ENCODE peak calls at places on chromosomes 12 and 14, in eight cellular contexts. One of them, this sample, is unnamed.

GRCh38 chr12:64752833-64753238 is 6.4 kb downstream of the GNS start:
- DNase-seq in CD4-positive, alpha-beta T cell: no peak
- DNase-seq in GM23338: no peak
- DNase-seq in heart left ventricle: no peak
- DNase-seq in IMR-90: no peak
- DNase-seq in DND-41: no peak
- DNase-seq in astrocyte of the spinal cord: no peak
- DNase-seq in kidney epithelial cell: no peak
- DNase-seq in this sample: no peak

GRCh38 chr14:100025111-100025510 is 40.1 kb upstream of the EVL start:
- DNase-seq in CD4-positive, alpha-beta T cell: peak
- DNase-seq in GM23338: peak
- DNase-seq in heart left ventricle: no peak
- DNase-seq in IMR-90: peak
- DNase-seq in DND-41: peak
- DNase-seq in astrocyte of the spinal cord: no peak
- DNase-seq in kidney epithelial cell: no peak
- DNase-seq in this sample: no peak

GRCh38 chr12:49706351-49707126 is 666 bp downstream of the FMNL3 start:
- DNase-seq in CD4-positive, alpha-beta T cell: peak
- DNase-seq in GM23338: peak
- DNase-seq in heart left ventricle: peak
- DNase-seq in IMR-90: peak
- DNase-seq in DND-41: peak
- DNase-seq in astrocyte of the spinal cord: peak
- DNase-seq in kidney epithelial cell: no peak
- DNase-seq in this sample: no peak

GRCh38 chr12:20220339-20220738 is 148.0 kb upstream of the PDE3A start:
- DNase-seq in CD4-positive, alpha-beta T cell: no peak
- DNase-seq in GM23338: peak
- DNase-seq in heart left ventricle: no peak
- DNase-seq in IMR-90: peak
- DNase-seq in DND-41: no peak
- DNase-seq in astrocyte of the spinal cord: peak
- DNase-seq in kidney epithelial cell: no peak
- DNase-seq in this sample: no peak

GRCh38 chr12:99498756-99499155 is 148.8 kb upstream of the GARIN6 start:
- DNase-seq in CD4-positive, alpha-beta T cell: no peak
- DNase-seq in GM23338: peak
- DNase-seq in heart left ventricle: no peak
- DNase-seq in IMR-90: peak
- DNase-seq in DND-41: no peak
- DNase-seq in astrocyte of the spinal cord: peak
- DNase-seq in kidney epithelial cell: peak
- DNase-seq in this sample: no peak

GRCh38 chr14:72781476-72782181 is 112.3 kb downstream of the DPF3 start:
- DNase-seq in CD4-positive, alpha-beta T cell: no peak
- DNase-seq in GM23338: no peak
- DNase-seq in heart left ventricle: no peak
- DNase-seq in IMR-90: peak
- DNase-seq in DND-41: no peak
- DNase-seq in astrocyte of the spinal cord: peak
- DNase-seq in kidney epithelial cell: peak
- DNase-seq in this sample: no peak

GRCh38 chr12:89999699-90000505 is 291.3 kb upstream of the ATP2B1 start:
- DNase-seq in CD4-positive, alpha-beta T cell: no peak
- DNase-seq in GM23338: no peak
- DNase-seq in heart left ventricle: no peak
- DNase-seq in IMR-90: peak
- DNase-seq in DND-41: no peak
- DNase-seq in astrocyte of the spinal cord: peak
- DNase-seq in kidney epithelial cell: no peak
- DNase-seq in this sample: no peak

GRCh38 chr12:7304456-7304855 is 584 bp downstream of the ACSM4 start:
- DNase-seq in CD4-positive, alpha-beta T cell: no peak
- DNase-seq in GM23338: no peak
- DNase-seq in heart left ventricle: no peak
- DNase-seq in IMR-90: no peak
- DNase-seq in DND-41: no peak
- DNase-seq in astrocyte of the spinal cord: peak
- DNase-seq in kidney epithelial cell: no peak
- DNase-seq in this sample: no peak

GRCh38 chr12:54759751-54760150 is 94.6 kb upstream of the MUCL1 start:
- DNase-seq in CD4-positive, alpha-beta T cell: no peak
- DNase-seq in GM23338: peak
- DNase-seq in heart left ventricle: no peak
- DNase-seq in IMR-90: peak
- DNase-seq in DND-41: peak
- DNase-seq in astrocyte of the spinal cord: no peak
- DNase-seq in kidney epithelial cell: no peak
- DNase-seq in this sample: no peak

GRCh38 chr12:57523706-57524614 is 1.3 kb downstream of the MBD6 start:
- DNase-seq in CD4-positive, alpha-beta T cell: no peak
- DNase-seq in GM23338: no peak
- DNase-seq in heart left ventricle: no peak
- DNase-seq in IMR-90: no peak
- DNase-seq in DND-41: no peak
- DNase-seq in astrocyte of the spinal cord: no peak
- DNase-seq in kidney epithelial cell: no peak
- DNase-seq in this sample: no peak

GRCh38 chr14:23078692-23079116 is 16.2 kb downstream of the ACIN1 start:
- DNase-seq in CD4-positive, alpha-beta T cell: no peak
- DNase-seq in GM23338: no peak
- DNase-seq in heart left ventricle: no peak
- DNase-seq in IMR-90: peak
- DNase-seq in DND-41: no peak
- DNase-seq in astrocyte of the spinal cord: peak
- DNase-seq in kidney epithelial cell: peak
- DNase-seq in this sample: no peak

DNA sequence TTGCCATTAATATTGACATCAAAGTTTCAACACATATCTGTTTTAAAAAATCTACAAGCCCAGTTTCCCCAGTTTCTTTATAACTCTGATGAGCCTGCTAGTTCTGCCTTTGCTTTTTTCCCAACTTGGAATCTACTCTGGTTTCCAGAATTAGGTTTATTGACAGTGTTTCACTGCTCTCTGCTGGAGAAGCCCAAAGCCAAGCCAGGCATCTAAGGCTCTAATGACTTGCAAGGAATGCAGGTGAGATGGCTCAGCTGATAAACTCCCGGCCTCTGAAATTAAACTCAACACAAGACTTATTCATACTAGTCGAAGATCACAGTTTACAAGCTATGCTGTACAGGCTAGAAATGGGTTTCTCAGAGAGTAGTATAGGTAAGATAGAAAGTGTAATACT is 54.3 kb downstream of the HMGA2 start:
- DNase-seq in CD4-positive, alpha-beta T cell: no peak
- DNase-seq in GM23338: peak
- DNase-seq in heart left ventricle: no peak
- DNase-seq in IMR-90: no peak
- DNase-seq in DND-41: no peak
- DNase-seq in astrocyte of the spinal cord: no peak
- DNase-seq in kidney epithelial cell: no peak
- DNase-seq in this sample: no peak
- TF ChIP-seq CTCF in CD4-positive, alpha-beta T cell: no peak
- TF ChIP-seq CTCF in GM23338: peak
- TF ChIP-seq CTCF in heart left ventricle: peak
- TF ChIP-seq CTCF in IMR-90: peak
- TF ChIP-seq CTCF in DND-41: no peak
- TF ChIP-seq CTCF in astrocyte of the spinal cord: peak
- TF ChIP-seq CTCF in kidney epithelial cell: peak
- TF ChIP-seq CTCF in this sample: peak

GRCh38 chr12:114691810-114692557 is 8.0 kb upstream of the TBX3 start:
- DNase-seq in CD4-positive, alpha-beta T cell: no peak
- DNase-seq in GM23338: peak
- DNase-seq in heart left ventricle: no peak
- DNase-seq in IMR-90: no peak
- DNase-seq in DND-41: no peak
- DNase-seq in astrocyte of the spinal cord: no peak
- DNase-seq in kidney epithelial cell: no peak
- DNase-seq in this sample: no peak

GRCh38 chr12:114691196-114691595 is 7.2 kb upstream of the TBX3 start:
- DNase-seq in CD4-positive, alpha-beta T cell: no peak
- DNase-seq in GM23338: no peak
- DNase-seq in heart left ventricle: no peak
- DNase-seq in IMR-90: no peak
- DNase-seq in DND-41: no peak
- DNase-seq in astrocyte of the spinal cord: no peak
- DNase-seq in kidney epithelial cell: no peak
- DNase-seq in this sample: no peak

GRCh38 chr12:114694436-114695304 is 10.7 kb upstream of the TBX3 start:
- DNase-seq in CD4-positive, alpha-beta T cell: no peak
- DNase-seq in GM23338: peak
- DNase-seq in heart left ventricle: no peak
- DNase-seq in IMR-90: no peak
- DNase-seq in DND-41: no peak
- DNase-seq in astrocyte of the spinal cord: no peak
- DNase-seq in kidney epithelial cell: no peak
- DNase-seq in this sample: no peak

GRCh38 chr12:114693532-114693931 is 9.6 kb upstream of the TBX3 start:
- DNase-seq in CD4-positive, alpha-beta T cell: no peak
- DNase-seq in GM23338: no peak
- DNase-seq in heart left ventricle: no peak
- DNase-seq in IMR-90: no peak
- DNase-seq in DND-41: no peak
- DNase-seq in astrocyte of the spinal cord: no peak
- DNase-seq in kidney epithelial cell: no peak
- DNase-seq in this sample: no peak

DNA sequence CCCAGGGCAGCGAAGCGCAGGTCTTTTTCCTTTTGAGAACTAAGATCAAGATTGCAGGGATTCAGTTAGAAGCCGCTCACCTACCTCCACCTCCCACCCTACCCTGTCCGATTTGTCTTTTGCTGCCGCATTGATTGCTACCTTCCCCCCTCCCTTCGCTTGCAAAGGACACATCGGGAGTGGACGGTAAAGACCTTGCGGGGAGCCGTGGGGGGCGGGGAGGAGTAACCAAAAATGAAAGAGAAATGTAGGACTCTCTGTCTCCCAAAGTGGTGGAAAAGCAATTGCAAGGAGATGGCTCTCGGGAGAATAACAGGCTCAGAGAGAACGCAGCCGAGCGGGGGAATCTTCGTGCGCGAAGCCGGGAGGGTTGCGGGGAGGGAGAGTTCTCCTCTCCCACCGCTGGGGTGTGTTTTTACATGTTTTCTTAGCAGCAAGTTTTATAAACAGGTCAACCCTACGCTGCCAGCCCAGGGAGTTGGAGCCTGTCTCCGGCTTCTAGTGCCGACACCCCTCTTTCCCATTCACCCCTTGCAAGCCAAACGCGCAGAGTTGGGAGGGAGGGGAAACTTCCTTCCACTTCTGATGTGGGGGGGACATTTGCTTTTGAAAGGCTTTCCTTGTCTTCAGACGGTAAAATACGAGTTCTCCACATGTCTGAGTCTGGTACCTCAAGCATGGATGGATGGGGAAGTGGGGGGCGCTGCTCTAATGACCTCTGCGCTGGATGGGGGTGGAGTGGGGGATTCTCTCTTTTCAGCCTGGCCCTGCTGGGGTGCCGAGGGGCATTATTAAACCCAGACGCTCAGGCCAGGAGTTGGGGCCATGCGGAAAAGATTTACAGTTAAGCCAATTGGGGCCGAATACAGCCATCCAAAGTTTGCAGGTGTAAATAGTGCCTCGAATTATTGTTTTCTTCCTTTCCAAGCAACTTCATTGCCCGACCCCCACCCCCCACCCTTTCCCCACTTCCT is 8.9 kb upstream of the TBX3 start:
- DNase-seq in CD4-positive, alpha-beta T cell: no peak
- DNase-seq in GM23338: peak
- DNase-seq in heart left ventricle: no peak
- DNase-seq in IMR-90: no peak
- DNase-seq in DND-41: no peak
- DNase-seq in astrocyte of the spinal cord: peak
- DNase-seq in kidney epithelial cell: no peak
- DNase-seq in this sample: no peak
- TF ChIP-seq CTCF in CD4-positive, alpha-beta T cell: no peak
- TF ChIP-seq CTCF in GM23338: peak
- TF ChIP-seq CTCF in heart left ventricle: no peak
- TF ChIP-seq CTCF in IMR-90: peak
- TF ChIP-seq CTCF in DND-41: no peak
- TF ChIP-seq CTCF in astrocyte of the spinal cord: no peak
- TF ChIP-seq CTCF in kidney epithelial cell: no peak
- TF ChIP-seq CTCF in this sample: no peak

DNA sequence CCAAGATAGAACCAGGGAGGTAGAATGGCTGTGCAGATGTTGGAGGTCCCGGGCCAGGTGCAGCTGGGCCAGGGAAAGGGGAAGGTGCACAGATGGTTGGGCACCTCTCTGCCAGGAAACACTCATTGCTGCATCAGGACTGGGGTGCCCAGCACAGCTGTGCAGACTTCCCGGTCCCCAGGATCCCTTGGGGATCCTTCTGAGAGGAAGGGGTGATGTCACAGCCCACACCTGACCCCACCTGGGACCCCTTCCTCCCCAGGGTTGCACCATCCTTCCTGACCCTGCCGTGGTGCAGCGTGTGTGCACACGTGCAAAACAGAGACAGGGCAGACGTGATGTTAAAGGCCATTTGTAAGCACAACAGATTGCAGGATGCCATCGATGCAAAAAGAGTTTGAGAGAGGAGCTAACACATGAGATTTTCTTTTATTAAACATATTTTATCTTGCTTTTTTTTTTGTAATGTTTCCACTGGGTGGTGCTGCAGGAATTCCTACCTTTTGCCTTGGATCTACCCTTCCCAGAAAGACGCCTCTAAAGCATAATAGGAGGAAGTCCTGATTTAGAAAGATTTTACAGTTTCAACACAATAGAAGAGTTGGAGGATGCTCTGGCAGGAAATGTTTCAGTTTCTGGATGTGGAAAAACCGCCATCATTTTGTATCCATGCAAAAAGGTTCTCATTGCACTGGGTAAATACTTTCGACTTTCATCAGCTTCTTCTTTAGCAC is 14.8 kb downstream of the ELK3 start:
- DNase-seq in CD4-positive, alpha-beta T cell: no peak
- DNase-seq in GM23338: no peak
- DNase-seq in heart left ventricle: no peak
- DNase-seq in IMR-90: no peak
- DNase-seq in DND-41: peak
- DNase-seq in astrocyte of the spinal cord: no peak
- DNase-seq in kidney epithelial cell: no peak
- DNase-seq in this sample: no peak
- TF ChIP-seq CTCF in CD4-positive, alpha-beta T cell: no peak
- TF ChIP-seq CTCF in GM23338: no peak
- TF ChIP-seq CTCF in heart left ventricle: peak
- TF ChIP-seq CTCF in IMR-90: peak
- TF ChIP-seq CTCF in DND-41: no peak
- TF ChIP-seq CTCF in astrocyte of the spinal cord: peak
- TF ChIP-seq CTCF in kidney epithelial cell: no peak
- TF ChIP-seq CTCF in this sample: peak

DNA sequence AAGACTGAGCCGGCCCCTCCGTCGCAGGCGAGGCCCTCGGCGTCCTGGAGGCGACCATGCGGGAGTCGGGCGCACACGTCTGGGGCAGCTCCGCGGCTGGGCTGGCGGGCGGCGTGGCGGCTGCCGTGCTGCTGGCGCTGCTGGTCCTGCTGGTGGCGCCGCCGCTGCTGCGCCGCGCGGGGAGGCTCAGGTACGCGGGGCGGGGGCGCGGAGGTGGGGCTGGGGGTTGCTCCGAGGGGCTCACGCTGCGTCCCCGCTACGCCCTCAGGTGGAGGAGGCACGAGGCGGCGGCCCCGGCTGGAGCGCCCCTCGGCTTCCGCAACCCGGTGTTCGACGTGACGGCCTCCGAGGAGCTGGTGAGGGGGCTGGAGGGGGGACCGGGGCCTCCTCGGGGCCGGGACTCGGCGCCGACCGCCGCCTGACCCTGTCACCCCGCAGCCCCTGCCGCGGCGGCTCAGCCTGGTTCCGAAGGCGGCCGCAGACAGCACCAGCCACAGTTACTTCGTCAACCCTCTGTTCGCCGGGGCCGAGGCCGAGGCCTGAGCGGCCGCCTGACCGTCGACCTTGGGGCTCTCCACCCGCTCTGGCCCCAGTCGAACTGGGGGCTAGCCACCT is 7.8 kb downstream of the AMN start:
- DNase-seq in CD4-positive, alpha-beta T cell: no peak
- DNase-seq in GM23338: peak
- DNase-seq in heart left ventricle: no peak
- DNase-seq in IMR-90: no peak
- DNase-seq in DND-41: no peak
- DNase-seq in astrocyte of the spinal cord: no peak
- DNase-seq in kidney epithelial cell: no peak
- DNase-seq in this sample: no peak
- TF ChIP-seq CTCF in CD4-positive, alpha-beta T cell: no peak
- TF ChIP-seq CTCF in GM23338: no peak
- TF ChIP-seq CTCF in heart left ventricle: no peak
- TF ChIP-seq CTCF in IMR-90: no peak
- TF ChIP-seq CTCF in DND-41: no peak
- TF ChIP-seq CTCF in astrocyte of the spinal cord: no peak
- TF ChIP-seq CTCF in kidney epithelial cell: no peak
- TF ChIP-seq CTCF in this sample: no peak

This sample was measured in D721Med.